ENCODE peak calls at places on chromosomes 1 and 21, in five cellular contexts. R is progenitor cell of endocrine pancreas, K is foreskin fibroblast, H is fibroblast of mammary gland, L is RWPE1. P is an unnamed sample.

GRCh38 chr1:100400332-100400933 is 48.1 kb downstream of the CDC14A start:
- DNase-seq in R (no peak), K (no peak), H (no peak), L (no peak), P (no peak)

GRCh38 chr1:244322791-244323521 is 128.8 kb downstream of the ADSS2 start:
- DNase-seq in R (no peak), K (peak; percentile 97), H (peak; percentile 99), L (peak; percentile 88), P (peak; percentile 96)

GRCh38 chr1:186155594-186155993 is 219.5 kb downstream of the TPR start:
- DNase-seq in R (no peak), K (peak; percentile 85), H (peak; percentile 89), L (peak; percentile 57), P (peak; percentile 75)

GRCh38 chr1:228955691-228956090 is 220.4 kb downstream of the RHOU start:
- DNase-seq in R (no peak), K (peak; percentile 43), H (peak; percentile 61), L (no peak), P (no peak)

GRCh38 chr1:164767257-164768044 is 208.5 kb downstream of the PBX1 start:
- DNase-seq in R (no peak), K (peak; percentile 92), H (peak; percentile 96), L (no peak), P (peak; percentile 91)

GRCh38 chr1:225973158-225973557 is 26.0 kb downstream of the SDE2 start:
- DNase-seq in R (no peak), K (no peak), H (no peak), L (peak; percentile 41), P (no peak)

GRCh38 chr1:11062965-11063401 is 3.2 kb upstream of the SRM start:
- DNase-seq in R (no peak), K (peak; percentile 31), H (peak; percentile 72), L (no peak), P (no peak)

GRCh38 chr1:105632342-105633196 is 1423.9 kb upstream of the PRMT6 start:
- DNase-seq in R (peak; percentile 31), K (no peak), H (no peak), L (no peak), P (no peak)

GRCh38 chr1:27527857-27528700 is 38.1 kb upstream of the WASF2 start:
- DNase-seq in R (peak; percentile 59), K (peak; percentile 66), H (no peak), L (peak; percentile 65), P (no peak)

GRCh38 chr1:36096500-36097412 is 8.1 kb downstream of the ADPRS start:
- DNase-seq in R (no peak), K (peak; percentile 53), H (peak; percentile 13), L (no peak), P (peak; percentile 23)

GRCh38 chr1:167695756-167696561 is 25.8 kb upstream of the MPZL1 start:
- DNase-seq in R (no peak), K (no peak), H (no peak), L (no peak), P (no peak)

GRCh38 chr1:188140958-188141357 is 1312.2 kb downstream of the PLA2G4A start:
- DNase-seq in R (no peak), K (peak; percentile 1), H (no peak), L (no peak), P (no peak)

GRCh38 chr1:60133848-60134247 is 60.3 kb upstream of the C1orf87 start:
- DNase-seq in R (no peak), K (peak; percentile 93), H (peak; percentile 93), L (no peak), P (peak; percentile 79)

GRCh38 chr1:76073471-76073870 is 1.1 kb upstream of the ST6GALNAC3 start:
- DNase-seq in R (no peak), K (peak; percentile 83), H (peak; percentile 90), L (no peak), P (peak; percentile 78)

GRCh38 chr1:12544992-12545391 is 73.0 kb downstream of the DHRS3 start:
- DNase-seq in R (no peak), K (no peak), H (no peak), L (no peak), P (no peak)

GRCh38 chr1:113653741-113654140 is 105.5 kb downstream of the PHTF1 start:
- DNase-seq in R (no peak), K (no peak), H (no peak), L (no peak), P (no peak)

GRCh38 chr1:205597691-205598314 is 34.0 kb downstream of the ELK4 start:
- DNase-seq in R (no peak), K (no peak), H (peak; percentile 51), L (no peak), P (no peak)

GRCh38 chr1:113405573-113405972 is 15.3 kb downstream of the MAGI3 start:
- DNase-seq in R (no peak), K (no peak), H (no peak), L (no peak), P (no peak)

GRCh38 chr1:201171063-201172036 is 17.1 kb upstream of the TMEM9 start:
- DNase-seq in R (peak; percentile 79), K (peak; percentile 64), H (peak; percentile 58), L (no peak), P (peak; percentile 47)

GRCh38 chr1:43573066-43573799 is 42.5 kb downstream of the PTPRF start:
- DNase-seq in R (no peak), K (peak; percentile 41), H (peak; percentile 15), L (no peak), P (no peak)

GRCh38 chr1:49251385-49251784 is 474.7 kb upstream of the BEND5 start:
- DNase-seq in R (no peak), K (no peak), H (no peak), L (no peak), P (no peak)

GRCh38 chr1:236009857-236010256 is 55.0 kb downstream of the NID1 start:
- DNase-seq in R (no peak), K (peak; percentile 93), H (peak; percentile 99), L (peak; percentile 66), P (peak; percentile 87)

GRCh38 chr21:26766826-26767325 is 78.3 kb downstream of the ADAMTS1 start:
- DNase-seq in R (no peak), K (no peak), H (no peak), L (no peak), P (no peak)

GRCh38 chr1:46309401-46310159 is 6.1 kb downstream of the UQCRH start:
- DNase-seq in R (no peak), K (no peak), H (no peak), L (no peak), P (no peak)

GRCh38 chr1:193905288-193906085 is 719.1 kb upstream of the B3GALT2 start:
- DNase-seq in R (no peak), K (peak; percentile 49), H (no peak), L (no peak), P (peak; percentile 69)

GRCh38 chr1:203627819-203628184 is 1.2 kb downstream of the ATP2B4 start:
- DNase-seq in R (no peak), K (peak; percentile 73), H (peak; percentile 56), L (no peak), P (peak; percentile 53)

GRCh38 chr1:75136158-75136815 is 2.1 kb downstream of the LHX8 start:
- DNase-seq in R (no peak), K (no peak), H (no peak), L (no peak), P (no peak)

GRCh38 chr1:10980841-10981727 is 31.4 kb upstream of the TARDBP start:
- DNase-seq in R (no peak), K (peak; percentile 73), H (peak; percentile 56), L (no peak), P (no peak)

GRCh38 chr1:119159096-119159495 is 18.6 kb upstream of the WARS2 start:
- DNase-seq in R (no peak), K (peak; percentile 76), H (peak; percentile 81), L (no peak), P (peak; percentile 31)

GRCh38 chr1:239429163-239429562 is 42.8 kb downstream of the CHRM3 start:
- DNase-seq in R (no peak), K (no peak), H (no peak), L (no peak), P (no peak)

GRCh38 chr1:239421810-239422209 is 35.4 kb downstream of the CHRM3 start:
- DNase-seq in R (no peak), K (no peak), H (no peak), L (no peak), P (no peak)

GRCh38 chr1:239432255-239432654 is 45.9 kb downstream of the CHRM3 start:
- DNase-seq in R (no peak), K (no peak), H (no peak), L (no peak), P (no peak)

GRCh38 chr1:239428311-239428710 is 41.9 kb downstream of the CHRM3 start:
- DNase-seq in R (no peak), K (no peak), H (no peak), L (peak; percentile 11), P (no peak)

GRCh38 chr1:239426821-239427495 is 40.6 kb downstream of the CHRM3 start:
- DNase-seq in R (no peak), K (no peak), H (no peak), L (no peak), P (no peak)
- TF ChIP-seq CTCF in R (no peak), K (no peak), H (no peak), L (no peak), P (no peak)

GRCh38 chr1:93846151-93846928 is 32.7 kb downstream of the DNTTIP2 start:
- DNase-seq in R (peak; percentile 75), K (peak; percentile 94), H (peak; percentile 70), L (peak; percentile 77), P (peak; percentile 74)
- TF ChIP-seq CTCF in R (peak; percentile 51), K (peak; percentile 3), H (no peak), L (peak; percentile 46), P (peak; percentile 57)

DNA sequence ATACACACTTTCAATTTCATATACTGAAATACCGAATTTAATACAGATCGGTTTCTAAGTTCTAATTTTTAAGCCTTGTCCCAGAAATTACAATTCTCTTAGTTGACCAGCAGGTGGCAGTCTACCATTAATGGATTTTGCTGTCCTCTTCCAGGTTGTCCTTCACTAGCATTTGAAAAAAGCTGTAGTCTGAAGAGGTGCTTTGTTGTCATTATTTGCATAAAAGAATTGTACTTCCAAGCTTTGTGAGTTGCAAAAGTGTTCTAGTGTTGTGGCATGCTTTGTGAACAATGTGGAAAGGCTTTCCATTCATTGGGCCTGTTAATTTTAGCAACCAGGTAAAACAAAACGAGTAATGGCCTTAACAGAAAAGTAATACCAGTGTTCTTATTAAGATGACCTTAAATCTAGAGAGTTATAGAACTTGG is 193.6 kb downstream of the RPS6KC1 start:
- DNase-seq in R (peak; percentile 22), K (peak; percentile 70), H (peak; percentile 68), L (peak; percentile 34), P (peak; percentile 49)
- TF ChIP-seq CTCF in R (peak; percentile 91), K (peak; percentile 54), H (peak; percentile 75), L (peak; percentile 79), P (peak; percentile 96)

GRCh38 chr1:58842941-58843340 is 59.1 kb upstream of the JUN start:
- DNase-seq in R (no peak), K (no peak), H (no peak), L (no peak), P (no peak)

GRCh38 chr1:58839871-58840835 is 56.3 kb upstream of the JUN start:
- DNase-seq in R (no peak), K (peak; percentile 93), H (peak; percentile 57), L (peak; percentile 17), P (peak; percentile 43)

GRCh38 chr1:58844176-58844575 is 60.3 kb upstream of the JUN start:
- DNase-seq in R (no peak), K (peak; percentile 60), H (peak; percentile 52), L (no peak), P (no peak)

GRCh38 chr1:58839147-58839795 is 55.4 kb upstream of the JUN start:
- DNase-seq in R (no peak), K (peak; percentile 52), H (no peak), L (no peak), P (no peak)

GRCh38 chr1:58841455-58841854 is 57.6 kb upstream of the JUN start:
- DNase-seq in R (no peak), K (peak; percentile 41), H (peak; percentile 19), L (no peak), P (no peak)
- TF ChIP-seq CTCF in R (peak; percentile 27), K (peak; percentile 27), H (peak; percentile 35), L (no peak), P (peak; percentile 72)